ENCODE peak calls at places on chromosomes 7 and 10, in four cellular contexts. M is K562, U is HepG2, G is HCT116. Q is an unnamed sample.

GRCh38 chr10:36021096-36021495 is 379.0 kb upstream of the FZD8 start:
- DNase-seq in G (no peak), U (no peak), M (no peak), Q (no peak)

GRCh38 chr7:44541-44896 is 147.9 kb upstream of the FAM20C start:
- DNase-seq in G (no peak), U (no peak), M (no peak), Q (no peak)

GRCh38 chr7:6294839-6295238 is 22.4 kb upstream of the CYTH3 start:
- DNase-seq in M (no peak), G (no peak), U (no peak), Q (no peak)

GRCh38 chr10:132636358-132636757 is 98.8 kb downstream of the INPP5A start:
- DNase-seq in U (no peak), G (no peak), M (no peak), Q (no peak)

GRCh38 chr7:84677386-84677785 is 482.8 kb upstream of the SEMA3A start:
- DNase-seq in U (no peak), G (no peak), M (no peak), Q (no peak)

GRCh38 chr7:132618271-132618955 is 42.1 kb upstream of the PLXNA4 start:
- DNase-seq in M (no peak), U (no peak), G (no peak), Q (no peak)

GRCh38 chr10:114491419-114491818 is 87.1 kb upstream of the AFAP1L2 start:
- DNase-seq in G (no peak), U (no peak), M (no peak), Q (no peak)

GRCh38 chr10:80100861-80101695 is 22.6 kb downstream of the TMEM254 start:
- DNase-seq in M (no peak), G (no peak), U (no peak), Q (no peak)

GRCh38 chr7:126727930-126728331 is 524.8 kb downstream of the GRM8 start:
- DNase-seq in U (no peak), M (peak; percentile 15), G (no peak), Q (peak; percentile 17)

GRCh38 chr10:114276671-114277070 is 37.6 kb downstream of the VWA2 start:
- DNase-seq in G (no peak), U (no peak), M (no peak), Q (no peak)

GRCh38 chr10:125000366-125001312 is 58.7 kb downstream of the ZRANB1 start:
- DNase-seq in U (no peak), M (no peak), G (no peak), Q (no peak)

GRCh38 chr7:36160313-36160712 is 7.3 kb downstream of the EEPD1 start:
- DNase-seq in G (no peak), M (no peak), U (no peak), Q (no peak)

DNA sequence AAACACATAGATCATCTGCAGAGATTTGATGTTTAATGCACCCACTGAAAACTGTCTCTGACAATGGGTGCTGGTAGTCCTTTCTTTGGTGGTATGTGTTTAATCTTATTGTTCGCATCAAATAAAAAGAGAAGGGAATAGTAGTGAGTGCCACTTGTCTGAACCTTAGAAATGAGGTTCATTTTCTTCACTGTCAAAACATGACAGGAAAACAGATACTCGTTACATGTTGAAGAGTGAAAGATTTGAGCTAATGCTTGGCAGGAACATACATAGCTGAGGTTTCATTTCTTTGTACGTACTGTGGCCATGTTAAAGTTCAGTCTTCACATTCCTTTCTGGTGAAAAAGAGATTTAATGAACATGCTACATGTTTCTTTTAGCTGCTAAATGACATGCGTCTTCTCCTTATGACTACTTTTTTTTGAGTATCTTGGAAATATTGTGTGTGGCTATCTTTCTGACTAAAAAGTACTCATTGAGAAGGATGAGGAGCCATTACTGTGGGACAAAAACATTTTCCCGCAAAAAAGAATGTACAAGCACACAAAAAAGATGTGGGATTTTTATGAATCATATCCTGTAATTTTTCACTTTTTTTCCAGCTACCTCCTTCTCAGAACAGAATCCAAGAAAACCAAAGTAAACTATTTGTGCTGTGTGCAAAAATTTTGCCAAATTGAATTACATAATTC is 108.0 kb downstream of the TWIST1 start:
- DNase-seq in G (no peak), M (no peak), U (no peak), Q (no peak)
- TF ChIP-seq POLR2AphosphoS5 in G (no peak), M (no peak), U (no peak), Q (no peak)

DNA sequence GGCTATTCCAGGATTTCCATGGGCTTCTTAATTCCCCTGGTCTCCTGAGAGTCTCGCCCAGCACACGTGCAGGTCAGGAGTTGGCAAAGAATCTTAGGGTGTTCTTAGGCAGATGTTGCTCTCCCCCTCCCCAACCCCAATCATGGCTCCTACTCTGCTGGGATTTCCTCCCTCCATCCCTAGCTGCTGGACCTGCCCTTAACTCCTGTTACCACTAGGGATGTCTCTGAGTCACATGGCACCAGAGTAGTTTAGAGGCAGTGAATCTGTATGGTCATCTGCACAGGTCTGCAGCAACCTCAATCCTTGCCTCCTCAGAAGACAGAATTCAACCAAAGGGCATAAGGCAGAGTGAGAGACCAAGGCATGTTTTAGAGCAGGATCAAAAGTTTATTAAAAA is 51.8 kb upstream of the CHST3 start:
- DNase-seq in M (no peak), G (no peak), U (no peak), Q (no peak)
- TF ChIP-seq TCF7L2 in M (no peak), G (no peak), U (no peak), Q (no peak)

DNA sequence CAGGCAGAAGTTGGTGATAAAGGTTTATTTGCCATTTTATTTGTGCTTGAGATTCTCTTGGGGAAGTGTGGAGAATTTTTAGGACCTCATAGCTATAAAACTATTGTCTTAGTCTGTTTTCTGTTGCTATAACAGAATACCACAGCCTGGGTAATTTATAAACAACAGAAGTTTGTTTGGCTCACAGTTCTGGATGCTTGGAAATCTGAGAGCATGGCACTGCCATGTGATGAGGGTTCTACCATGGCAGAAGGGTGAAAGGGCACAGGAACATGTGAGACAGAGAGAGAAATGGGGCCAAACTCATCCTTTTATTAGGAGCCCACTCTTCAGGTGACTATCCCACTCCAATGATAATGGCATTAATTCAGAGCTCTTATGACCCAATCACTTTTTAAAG is 12.3 kb downstream of the SUN3 start:
- DNase-seq in U (no peak), G (no peak), M (no peak), Q (no peak)
- TF ChIP-seq POLR2AphosphoS5 in U (no peak), G (no peak), M (no peak), Q (no peak)

DNA sequence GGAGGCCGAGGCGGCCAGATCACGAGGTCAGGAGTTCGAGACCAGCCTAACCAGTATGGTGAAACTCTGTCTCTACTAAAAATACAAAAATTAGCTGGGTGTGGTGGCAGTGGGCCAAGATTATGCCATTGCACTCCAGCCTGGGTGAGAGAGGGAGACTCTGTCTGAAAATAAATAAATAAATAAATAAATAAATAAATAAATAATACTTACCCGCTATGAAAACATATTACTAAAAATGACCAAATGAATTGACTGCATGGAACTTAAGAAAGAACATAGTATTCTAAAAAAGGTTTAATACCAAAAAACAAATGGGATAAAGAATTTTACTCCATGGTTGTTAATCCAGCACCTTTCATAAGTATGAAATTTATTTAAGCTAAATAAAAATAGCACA is 305.0 kb downstream of the GATA3 start:
- DNase-seq in G (no peak), U (no peak), M (no peak), Q (no peak)
- TF ChIP-seq TCF7L2 in G (no peak), U (no peak), M (no peak), Q (no peak)

GRCh38 chr7:43636093-43636492 is 53.2 kb downstream of the STK17A start:
- DNase-seq in M (no peak), G (no peak), U (peak; percentile 37), Q (no peak)
- TF ChIP-seq POLR2AphosphoS5 in M (no peak), G (no peak), U (no peak), Q (no peak)

GRCh38 chr10:72025832-72026231 is 61.6 kb downstream of the CHST3 start:
- DNase-seq in U (no peak), M (no peak), G (no peak), Q (no peak)

GRCh38 chr10:72025400-72025799 is 61.2 kb downstream of the CHST3 start:
- DNase-seq in M (no peak), U (no peak), G (no peak), Q (no peak)

GRCh38 chr10:72029414-72029813 is 58.9 kb downstream of the SPOCK2 start:
- DNase-seq in U (peak; percentile 74), G (no peak), M (no peak), Q (no peak)

GRCh38 chr10:72026251-72026650 is 62.1 kb downstream of the CHST3 start:
- DNase-seq in M (no peak), U (no peak), G (no peak), Q (no peak)

GRCh38 chr10:72027498-72027897 is 60.9 kb downstream of the SPOCK2 start:
- DNase-seq in U (no peak), M (no peak), G (peak; percentile 39), Q (no peak)
- TF ChIP-seq TCF7L2 in U (no peak), M (no peak), G (no peak), Q (no peak)

DNA sequence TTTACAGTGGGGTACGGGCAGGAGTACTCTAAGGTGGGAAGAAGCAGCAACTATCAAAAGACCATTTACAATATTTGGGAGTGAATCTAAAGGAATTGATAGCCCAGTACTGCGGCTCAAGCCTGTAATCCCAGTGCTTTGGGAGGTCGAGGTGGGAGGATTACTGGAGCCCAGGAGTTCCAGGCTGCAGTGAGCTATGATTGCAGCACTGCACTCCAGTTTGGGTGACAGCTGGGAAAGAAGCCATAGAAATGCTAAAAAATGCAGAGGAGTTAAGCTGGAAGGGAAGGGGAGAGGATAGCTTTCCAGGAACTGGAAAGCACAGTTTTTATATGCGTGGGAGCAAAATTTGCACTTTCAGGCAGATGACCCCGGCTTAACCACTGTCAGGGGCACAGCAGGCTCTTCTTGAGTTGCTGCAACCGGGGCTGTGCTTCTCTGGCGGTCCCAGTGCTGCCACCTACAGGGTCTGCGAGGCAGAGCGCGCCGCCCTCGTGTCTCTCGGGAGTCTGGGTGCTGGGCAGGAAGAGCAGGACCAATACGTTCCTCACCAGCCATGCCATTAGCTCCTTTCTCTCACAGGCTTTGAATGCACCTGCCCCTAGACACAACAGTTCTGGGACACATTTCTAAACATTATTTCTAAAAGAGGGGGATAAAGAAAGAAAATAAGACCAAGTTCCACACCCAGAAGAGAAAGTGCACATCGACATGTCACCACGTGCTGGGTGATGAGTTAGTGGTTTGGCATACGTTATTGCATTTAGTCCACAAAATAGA is 10.1 kb upstream of the BMPER start:
- DNase-seq in G (peak; percentile 39), M (peak; percentile 65), U (peak; percentile 41), Q (peak; percentile 33)
- TF ChIP-seq POLR2AphosphoS5 in G (no peak), M (no peak), U (no peak), Q (no peak)

DNA sequence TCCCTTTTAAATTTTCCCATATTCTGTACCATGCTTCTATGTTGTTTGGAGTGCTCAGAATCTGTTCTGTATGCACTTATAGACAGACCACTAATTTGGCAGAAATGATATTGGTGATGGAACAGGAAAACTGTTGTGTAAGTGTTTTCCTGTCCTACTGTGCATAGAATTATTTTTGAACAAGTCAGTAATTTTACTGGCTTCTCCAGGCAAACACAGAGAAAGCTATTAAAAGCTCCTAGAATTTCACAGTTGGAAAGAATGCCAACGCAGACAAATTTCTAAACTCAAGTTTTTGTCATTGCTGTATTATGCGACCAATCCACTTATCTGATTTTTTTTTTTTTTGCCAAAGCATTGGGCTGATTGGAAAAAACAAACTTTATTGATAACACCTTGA is 55.7 kb downstream of the ANKMY2 start:
- DNase-seq in U (no peak), G (no peak), M (no peak), Q (no peak)
- TF ChIP-seq TCF7L2 in U (no peak), G (no peak), M (no peak), Q (no peak)

Q was measured in Panc1.